ENCODE peak calls at places on chromosomes 3 and 15, in six cellular contexts. S, G, M, O, B and E are unnamed samples. For H3K36me3, the result is how much of the 10 kb centered on the place peaks cover.

GRCh38 chr15:25054329-25054728 is 99.5 kb downstream of the SNRPN start:
- DNase-seq in S (no peak), G (no peak), M (no peak), O (no peak), B (no peak), E (no peak)

GRCh38 chr3:68893600-68894239 is 38.6 kb downstream of the TAFA4 start:
- DNase-seq in S (no peak), G (peak), M (no peak), O (no peak), B (no peak), E (peak)

GRCh38 chr3:31819441-31819840 is 161.6 kb downstream of the OSBPL10 start:
- DNase-seq in S (no peak), G (no peak), M (no peak), O (no peak), B (no peak), E (no peak)

GRCh38 chr15:73994912-73995622 is 551 bp downstream of the PML start:
- DNase-seq in S (no peak), G (no peak), M (peak), O (peak), B (peak), E (no peak)

GRCh38 chr15:81000626-81001179 is at the start of gene TLNRD1:
- DNase-seq in S (peak), G (no peak), M (peak), O (peak), B (peak), E (peak)

GRCh38 chr3:58540176-58540863 is 3.3 kb upstream of the ACOX2 start:
- DNase-seq in S (no peak), G (no peak), M (no peak), O (no peak), B (no peak), E (no peak)

GRCh38 chr15:70486451-70487379 is 276.6 kb downstream of the UACA start:
- DNase-seq in S (peak), G (no peak), M (peak), O (peak), B (no peak), E (no peak)

GRCh38 chr15:85504739-85505676 is 124.6 kb downstream of the AKAP13 start:
- DNase-seq in S (no peak), G (no peak), M (peak), O (no peak), B (peak), E (peak)

GRCh38 chr15:76163429-76164020 is 103.7 kb downstream of the TMEM266 start:
- DNase-seq in S (no peak), G (no peak), M (peak), O (peak), B (peak), E (no peak)

GRCh38 chr3:59017617-59017984 is 32.2 kb downstream of the CFAP20DC start:
- DNase-seq in S (no peak), G (no peak), M (no peak), O (no peak), B (no peak), E (no peak)

GRCh38 chr3:139654637-139655365 is 23.0 kb downstream of the NMNAT3 start:
- DNase-seq in S (no peak), G (no peak), M (no peak), O (no peak), B (no peak), E (no peak)

GRCh38 chr3:131608296-131608695 is 105.5 kb upstream of the MRPL3 start:
- DNase-seq in S (no peak), G (no peak), M (no peak), O (no peak), B (no peak), E (no peak)

GRCh38 chr15:29712149-29712885 is 110.0 kb downstream of the TJP1 start:
- DNase-seq in S (no peak), G (no peak), M (no peak), O (no peak), B (no peak), E (no peak)
- H3K27ac ChIP-seq in S (no peak), G (no peak), M (no peak), O (no peak), B (no peak), E (no peak)

DNA sequence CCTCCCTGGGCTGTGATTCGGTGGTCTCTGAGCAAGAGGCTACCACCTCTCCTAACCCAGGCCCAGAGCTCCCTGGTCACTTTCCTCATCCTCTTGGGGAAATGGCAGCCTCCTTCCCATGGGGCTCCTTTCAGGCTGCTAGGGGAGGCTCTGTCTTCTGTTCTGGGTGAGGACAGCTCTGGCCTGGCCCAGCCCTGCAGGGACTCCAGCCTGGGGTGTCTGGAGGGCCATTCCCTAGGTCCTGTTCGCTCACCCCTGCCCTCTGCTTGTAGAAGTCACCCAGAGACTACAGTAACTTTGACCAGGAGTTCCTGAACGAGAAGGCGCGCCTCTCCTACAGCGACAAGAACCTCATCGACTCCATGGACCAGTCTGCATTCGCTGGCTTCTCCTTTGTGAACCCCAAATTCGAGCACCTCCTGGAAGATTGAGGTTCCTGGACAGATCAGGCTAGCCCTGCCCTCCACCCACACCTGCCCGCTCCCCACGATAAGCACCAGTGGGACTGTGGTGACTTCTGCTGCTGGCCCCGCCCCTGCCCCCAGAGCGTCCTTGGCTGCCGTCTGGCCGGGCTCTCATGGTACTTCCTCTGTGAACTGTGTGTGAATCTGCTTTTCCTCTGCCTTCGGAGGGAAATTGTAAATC is 30.9 kb downstream of the PRKCD start:
- DNase-seq in S (no peak), G (no peak), M (no peak), O (peak), B (no peak), E (no peak)
- H3K36me3 ChIP-seq in S (under half), G (under half), M (under half), O (half or more), B (under half), E (under half)

GRCh38 chr3:99768808-99769501 is 48.7 kb upstream of the CMSS1 start:
- DNase-seq in S (no peak), G (no peak), M (no peak), O (no peak), B (no peak), E (no peak)

GRCh38 chr3:99776516-99777209 is 41.0 kb upstream of the CMSS1 start:
- DNase-seq in S (no peak), G (no peak), M (no peak), O (no peak), B (no peak), E (no peak)

GRCh38 chr3:99777708-99778107 is 40.0 kb upstream of the CMSS1 start:
- DNase-seq in S (no peak), G (no peak), M (no peak), O (no peak), B (no peak), E (no peak)

GRCh38 chr3:99777210-99777549 is 40.5 kb upstream of the CMSS1 start:
- DNase-seq in S (no peak), G (no peak), M (no peak), O (no peak), B (no peak), E (no peak)

GRCh38 chr3:99774467-99774866 is 43.2 kb upstream of the CMSS1 start:
- DNase-seq in S (no peak), G (no peak), M (no peak), O (no peak), B (no peak), E (no peak)
- H3K27ac ChIP-seq in S (no peak), G (no peak), M (no peak), O (no peak), B (no peak), E (no peak)

DNA sequence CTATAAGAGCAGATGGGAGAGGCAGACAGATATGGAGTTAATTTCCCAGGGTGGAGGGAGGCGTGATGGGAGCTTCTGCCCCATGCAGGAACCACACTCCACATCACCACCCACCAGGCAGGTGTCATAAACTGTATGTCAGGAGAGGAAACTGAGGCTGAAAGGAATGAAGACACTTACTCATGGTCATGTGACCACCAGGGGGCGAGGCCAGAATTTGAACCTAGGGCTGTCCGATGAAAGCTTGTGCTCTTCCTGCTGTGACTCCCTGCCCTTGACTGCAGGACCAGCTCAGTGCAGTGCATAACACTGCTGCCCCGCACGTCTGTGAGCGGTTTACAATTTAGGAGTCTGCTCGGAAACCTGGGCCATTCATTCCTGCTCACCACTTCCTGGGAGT is 28.8 kb downstream of the NUP210 start:
- DNase-seq in S (no peak), G (no peak), M (no peak), O (no peak), B (no peak), E (no peak)
- H3K36me3 ChIP-seq in S (half or more), G (under half), M (under half), O (under half), B (under half), E (under half)

DNA sequence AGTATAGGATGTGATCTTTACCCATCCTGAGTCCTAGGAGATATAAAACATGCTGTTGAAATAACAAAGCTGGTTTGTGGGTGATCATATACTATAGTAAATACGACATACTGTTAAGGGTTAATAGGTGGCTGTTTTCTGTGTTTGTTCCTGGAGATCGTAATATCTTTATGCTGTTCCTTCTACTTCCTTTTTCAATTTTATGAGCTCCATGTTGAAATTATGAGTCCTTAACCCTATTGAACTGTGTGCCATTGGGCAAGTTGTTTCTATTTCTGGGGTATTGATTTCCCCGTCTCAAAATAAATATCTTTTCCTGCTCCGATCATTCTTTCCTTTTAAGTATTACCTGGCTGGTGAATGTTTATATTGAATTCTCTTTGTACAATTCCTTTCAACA is 115.1 kb downstream of the LPP start:
- DNase-seq in S (no peak), G (no peak), M (no peak), O (no peak), B (no peak), E (no peak)
- H3K27ac ChIP-seq in S (no peak), G (peak), M (no peak), O (no peak), B (peak), E (no peak)